ENCODE peak calls at places on chromosomes 13 and 19, in four cellular contexts. S, K, Y and C are unnamed samples. For H3K27me3, the result is how much of the 10 kb centered on the place peaks cover.

GRCh38 chr13:25886438-25887214 is 165.2 kb downstream of the SHISA2 start:
- DNase-seq in S (no peak), Y (no peak), K (peak), C (no peak)

GRCh38 chr13:30863796-30864195 is 42.3 kb upstream of the MEDAG start:
- DNase-seq in K (no peak), Y (no peak), S (peak), C (peak)

GRCh38 chr13:33931397-33931987 is 113.5 kb downstream of the RFC3 start:
- DNase-seq in K (peak), Y (no peak), S (peak), C (no peak)

GRCh38 chr13:34678154-34678553 is 263.9 kb upstream of the NBEA start:
- DNase-seq in Y (no peak), S (no peak), K (no peak), C (no peak)

GRCh38 chr13:20049558-20050473 is 91.3 kb downstream of the ZMYM2 start:
- DNase-seq in S (peak), Y (no peak), K (no peak), C (no peak)

GRCh38 chr19:48854103-48854502 is 14.3 kb downstream of the PLEKHA4 start:
- DNase-seq in K (no peak), Y (no peak), S (no peak), C (no peak)

GRCh38 chr19:57016491-57016890 is 103.3 kb upstream of the USP29 start:
- DNase-seq in Y (no peak), K (no peak), S (no peak), C (no peak)

GRCh38 chr19:40571831-40572495 is 4.7 kb upstream of the SHKBP1 start:
- DNase-seq in S (no peak), K (no peak), Y (no peak), C (no peak)

GRCh38 chr13:50124536-50125305 is 109.5 kb downstream of the KCNRG start:
- DNase-seq in K (peak), Y (peak), S (peak), C (peak)

GRCh38 chr13:101217086-101217485 is 199.2 kb downstream of the NALCN start:
- DNase-seq in Y (no peak), S (no peak), K (no peak), C (no peak)

GRCh38 chr19:4431808-4432674 is 25.6 kb downstream of the UBXN6 start:
- DNase-seq in S (no peak), Y (no peak), K (no peak), C (no peak)

GRCh38 chr13:63517376-63517775 is 2101.7 kb upstream of the PCDH20 start:
- DNase-seq in K (peak), Y (no peak), S (no peak), C (no peak)

GRCh38 chr13:114118086-114118762 is 14.2 kb downstream of the RASA3 start:
- DNase-seq in S (no peak), K (no peak), Y (no peak), C (no peak)

GRCh38 chr13:67231481-67231940 is 1.4 kb upstream of the PCDH9 start:
- DNase-seq in S (no peak), K (no peak), Y (no peak), C (no peak)

GRCh38 chr19:47445937-47446402 is 25.7 kb downstream of the SLC8A2 start:
- DNase-seq in Y (peak), S (no peak), K (no peak), C (peak)

GRCh38 chr19:14072535-14073231 is at the start of gene MISP3:
- DNase-seq in K (no peak), Y (no peak), S (no peak), C (no peak)

GRCh38 chr13:74148437-74148836 is 14.2 kb upstream of the KLF12 start:
- DNase-seq in Y (no peak), K (no peak), S (no peak), C (no peak)

GRCh38 chr13:113787694-113788093 is 28.7 kb downstream of the TMEM255B start:
- DNase-seq in Y (no peak), S (no peak), K (no peak), C (no peak)

GRCh38 chr19:49059056-49059455 is 1.5 kb upstream of the CGB7 start:
- DNase-seq in S (no peak), Y (no peak), K (no peak), C (no peak)

GRCh38 chr13:48590141-48590863 is 57.4 kb upstream of the RCBTB2 start:
- DNase-seq in S (peak), K (no peak), Y (no peak), C (no peak)

GRCh38 chr13:110307697-110308376 is 753 bp downstream of the COL4A2 start:
- DNase-seq in S (peak), Y (peak), K (peak), C (peak)

GRCh38 chr19:50952890-50953289 is at the start of gene KLK5:
- DNase-seq in S (peak), Y (no peak), K (no peak), C (peak)
- H4K5ac ChIP-seq in S (no peak), Y (no peak), K (no peak), C (no peak)

DNA sequence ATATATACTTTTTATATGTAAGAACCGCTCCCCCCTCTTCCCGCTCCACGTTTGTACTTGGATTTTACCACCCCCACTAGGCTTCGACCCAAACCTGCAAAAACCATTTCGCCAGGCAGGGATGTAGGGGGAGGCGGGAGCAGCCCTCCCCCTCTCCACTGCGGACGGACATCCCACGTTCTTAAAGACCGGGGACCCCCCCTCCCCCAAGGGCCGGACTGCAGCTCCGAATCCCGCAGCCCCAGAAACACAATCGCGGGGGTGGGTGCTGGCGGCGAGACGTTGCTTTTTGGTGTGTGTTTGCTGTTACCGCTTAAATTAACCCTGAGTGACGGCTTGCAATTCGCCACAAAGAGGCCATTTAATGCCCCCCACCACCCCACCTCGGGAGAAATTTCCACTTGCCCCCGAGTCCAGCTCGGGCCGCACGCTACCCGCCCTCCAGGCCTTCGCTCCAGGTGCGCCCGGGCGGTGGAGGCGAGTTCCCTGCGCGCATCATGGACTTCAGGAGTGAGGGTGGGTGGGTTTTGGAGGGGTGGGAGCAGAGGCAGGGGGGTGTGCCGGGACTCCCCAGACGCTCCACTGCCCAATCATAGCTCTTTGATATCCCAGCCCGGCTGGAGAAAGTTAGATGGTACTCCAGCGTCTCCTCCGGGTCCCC is 15.8 kb downstream of the NFIX start:
- DNase-seq in Y (no peak), S (no peak), K (no peak), C (no peak)
- H3K27me3 ChIP-seq in Y (half or more), S (half or more), K (under half), C (half or more)

GRCh38 chr19:6588508-6589345 is 2.2 kb downstream of the CD70 start:
- DNase-seq in K (no peak), Y (no peak), S (no peak), C (no peak)
- H4K5ac ChIP-seq in K (no peak), Y (no peak), S (no peak), C (no peak)

DNA sequence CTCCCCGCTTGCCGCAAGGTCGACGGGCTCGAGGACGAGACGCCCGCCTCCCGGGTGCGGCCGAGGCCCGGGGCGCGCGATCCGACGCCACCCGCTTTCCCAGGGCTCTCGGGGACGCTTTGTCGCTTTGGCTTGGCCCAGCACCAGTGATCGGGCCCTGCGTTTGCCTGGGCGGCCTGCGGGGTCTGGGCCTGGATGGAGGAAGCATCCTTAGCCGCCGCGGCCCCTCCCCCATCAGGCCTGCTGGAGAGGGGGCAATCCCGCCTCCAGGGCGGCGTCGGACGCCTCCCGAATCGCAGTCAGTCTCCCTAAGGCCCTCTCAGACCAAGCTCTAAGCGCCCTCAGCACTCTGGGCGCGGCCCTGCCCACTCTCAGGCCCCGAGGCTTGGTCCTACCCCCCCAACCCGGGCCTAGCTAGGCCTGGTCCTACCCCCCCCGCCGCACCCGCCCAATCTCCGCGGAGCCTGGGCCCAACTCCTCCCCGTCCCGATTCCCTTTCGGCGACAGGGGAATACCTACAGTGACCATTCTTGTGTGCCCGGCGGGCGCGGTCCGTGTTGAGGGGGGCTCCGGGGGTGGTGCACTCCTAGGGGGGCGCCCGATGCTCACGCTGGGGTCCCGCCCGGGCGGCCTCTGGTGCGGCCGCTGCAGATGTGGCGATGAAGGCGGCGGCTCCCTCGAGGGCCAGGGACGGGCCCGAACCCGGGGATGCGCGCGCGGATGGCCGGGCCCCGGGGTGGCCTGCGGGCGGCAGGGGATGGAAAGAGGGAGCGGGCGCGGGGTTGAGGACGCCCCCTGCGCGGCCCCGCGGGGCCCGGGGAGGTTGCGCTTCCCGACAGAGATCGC is 542 bp downstream of the ELAVL3 start:
- DNase-seq in S (no peak), K (no peak), Y (no peak), C (no peak)
- H3K27me3 ChIP-seq in S (under half), K (under half), Y (under half), C (under half)

GRCh38 chr19:55355213-55355821 is 798 bp upstream of the COX6B2 start:
- DNase-seq in Y (no peak), K (no peak), S (no peak), C (no peak)

GRCh38 chr19:55360902-55361301 is 2.2 kb downstream of the GARIN5B start:
- DNase-seq in S (no peak), Y (no peak), K (no peak), C (no peak)

GRCh38 chr19:55354698-55355212 is at the start of gene COX6B2:
- DNase-seq in Y (no peak), S (no peak), K (no peak), C (no peak)

GRCh38 chr19:55358943-55359908 is 3.8 kb downstream of the GARIN5B start:
- DNase-seq in K (no peak), Y (no peak), S (no peak), C (no peak)

DNA sequence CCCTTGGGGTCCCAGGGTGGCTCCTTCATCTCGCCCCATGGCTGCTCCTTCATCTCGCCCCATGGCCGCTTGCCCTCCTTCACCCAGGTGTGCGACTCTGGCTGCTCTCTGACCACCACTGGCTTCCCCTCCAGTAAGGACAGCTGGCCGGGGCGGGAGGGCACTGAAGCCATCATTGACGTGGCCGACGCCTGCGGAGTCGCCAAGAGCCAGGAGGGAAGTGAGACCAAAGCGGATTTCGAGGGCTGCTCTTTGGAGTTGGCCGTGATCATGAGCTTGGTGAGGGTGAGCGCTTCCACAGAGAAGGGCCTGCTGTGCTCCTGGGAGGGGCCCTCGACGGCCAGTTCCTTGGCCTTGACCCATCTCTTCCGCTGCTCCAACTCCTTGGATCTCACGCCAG is 4.0 kb upstream of the COX6B2 start:
- DNase-seq in S (no peak), K (no peak), Y (no peak), C (no peak)
- H4K5ac ChIP-seq in S (no peak), K (no peak), Y (no peak), C (no peak)

GRCh38 chr19:55083004-55083850 is 7.6 kb downstream of the EPS8L1 start:
- DNase-seq in Y (peak), S (peak), K (no peak), C (peak)

GRCh38 chr19:55082023-55082851 is 6.6 kb downstream of the EPS8L1 start:
- DNase-seq in K (peak), S (peak), Y (peak), C (peak)

GRCh38 chr19:55080121-55080914 is 4.6 kb downstream of the EPS8L1 start:
- DNase-seq in Y (peak), S (peak), K (peak), C (peak)

GRCh38 chr19:55080915-55081772 is 5.5 kb downstream of the EPS8L1 start:
- DNase-seq in K (peak), Y (peak), S (peak), C (peak)

GRCh38 chr19:55081773-55082022 is 6.0 kb downstream of the EPS8L1 start:
- DNase-seq in K (no peak), Y (no peak), S (no peak), C (no peak)
- H3K27me3 ChIP-seq in K (half or more), Y (under half), S (under half), C (under half)

DNA sequence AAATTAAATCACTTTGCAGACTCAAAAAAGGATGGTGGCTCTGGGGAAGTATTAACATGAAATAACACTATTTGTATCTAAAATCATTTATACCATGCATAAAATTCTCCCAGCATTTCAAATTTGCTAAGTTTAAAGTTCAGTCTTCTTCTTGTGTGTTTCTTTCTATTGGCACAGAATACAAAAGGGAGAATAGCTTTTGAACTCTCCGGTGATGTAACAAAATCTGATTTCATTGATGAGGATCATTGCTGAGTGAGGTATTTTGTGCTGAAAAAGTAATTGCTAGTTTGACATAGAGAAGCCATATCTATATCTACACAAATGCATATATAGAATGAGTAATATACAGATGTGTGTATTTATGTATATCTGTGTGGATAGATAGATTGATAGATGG is 174.8 kb downstream of the LACC1 start:
- DNase-seq in K (no peak), S (no peak), Y (no peak), C (no peak)
- H4K5ac ChIP-seq in K (no peak), S (no peak), Y (no peak), C (no peak)

DNA sequence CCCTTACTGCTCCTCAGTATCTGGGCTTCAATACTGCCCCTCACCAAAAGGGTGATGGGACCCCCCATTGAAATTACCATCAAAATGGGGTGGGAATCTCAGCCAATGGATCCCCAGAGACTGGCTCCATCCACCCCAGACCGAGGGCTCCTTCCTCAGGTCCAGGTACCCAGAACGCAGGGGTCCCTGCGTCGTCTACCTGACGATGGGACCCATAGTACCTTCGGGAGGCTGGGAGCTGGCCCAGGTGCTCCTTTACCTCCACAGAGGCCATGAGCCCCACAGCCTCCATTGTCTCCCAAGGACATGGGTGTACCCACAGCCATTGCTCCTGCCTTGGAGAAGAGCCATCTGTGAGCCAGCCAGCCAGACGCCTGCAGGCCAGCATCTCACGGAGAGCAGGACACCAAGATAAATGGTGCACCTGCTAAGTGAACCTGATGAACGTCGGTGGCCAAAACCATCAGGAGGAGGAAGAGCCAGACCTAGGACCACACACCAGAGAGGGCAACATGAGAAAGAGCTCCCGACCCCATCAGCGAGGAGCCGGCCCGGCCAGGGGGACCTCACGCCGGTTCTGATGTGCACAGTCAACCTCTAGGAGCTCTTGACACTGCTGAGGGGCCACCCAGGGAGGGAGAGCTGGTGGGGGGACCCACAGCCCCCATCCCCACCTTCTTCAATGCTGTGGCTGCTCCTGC is 156.8 kb upstream of the SOX1 start:
- DNase-seq in K (no peak), S (no peak), Y (peak), C (no peak)
- H3K27me3 ChIP-seq in K (under half), S (under half), Y (under half), C (under half)